ENCODE peak calls at places on chromosomes 11 and 22, in four cellular contexts. One of them, this sample, is unnamed.
A peak's percentile ranks its signal among the peaks of the same experiment; 100 is the strongest.

GRCh38 chr22:46001046-46001425 is 24.1 kb upstream of the WNT7B start:
- DNase-seq in A172: peak; percentile 61
- DNase-seq in CD4-positive, alpha-beta T cell: no peak
- DNase-seq in activated CD8-positive, alpha-beta memory T cell treated with anti-CD3 and anti-CD28 coated beads for 4 hours: no peak
- DNase-seq in this sample: no peak

GRCh38 chr22:19559324-19559811 is 35.2 kb upstream of the CLDN5 start:
- DNase-seq in activated CD8-positive, alpha-beta memory T cell treated with anti-CD3 and anti-CD28 coated beads for 4 hours: no peak
- DNase-seq in CD4-positive, alpha-beta T cell: no peak
- DNase-seq in A172: no peak
- DNase-seq in this sample: no peak

GRCh38 chr11:75547617-75548054 is 14.4 kb upstream of the SERPINH1 start:
- DNase-seq in CD4-positive, alpha-beta T cell: no peak
- DNase-seq in activated CD8-positive, alpha-beta memory T cell treated with anti-CD3 and anti-CD28 coated beads for 4 hours: no peak
- DNase-seq in A172: peak; percentile 69
- DNase-seq in this sample: no peak

GRCh38 chr22:36948273-36949055 is 35.0 kb downstream of the CSF2RB start:
- DNase-seq in activated CD8-positive, alpha-beta memory T cell treated with anti-CD3 and anti-CD28 coated beads for 4 hours: no peak
- DNase-seq in CD4-positive, alpha-beta T cell: no peak
- DNase-seq in A172: no peak
- DNase-seq in this sample: no peak

GRCh38 chr11:74418509-74418895 is 20.3 kb upstream of the PGM2L1 start:
- DNase-seq in activated CD8-positive, alpha-beta memory T cell treated with anti-CD3 and anti-CD28 coated beads for 4 hours: no peak
- DNase-seq in A172: peak; percentile 73
- DNase-seq in CD4-positive, alpha-beta T cell: no peak
- DNase-seq in this sample: no peak

GRCh38 chr11:82234256-82234655 is 499.4 kb downstream of the FAM181B start:
- DNase-seq in activated CD8-positive, alpha-beta memory T cell treated with anti-CD3 and anti-CD28 coated beads for 4 hours: no peak
- DNase-seq in A172: no peak
- DNase-seq in CD4-positive, alpha-beta T cell: no peak
- DNase-seq in this sample: no peak

GRCh38 chr11:5992604-5993251 is 5.9 kb upstream of the OR52L1 start:
- DNase-seq in activated CD8-positive, alpha-beta memory T cell treated with anti-CD3 and anti-CD28 coated beads for 4 hours: no peak
- DNase-seq in CD4-positive, alpha-beta T cell: no peak
- DNase-seq in A172: peak; percentile 17
- DNase-seq in this sample: no peak

GRCh38 chr11:69321877-69322350 is 28.0 kb downstream of the MYEOV start:
- DNase-seq in CD4-positive, alpha-beta T cell: no peak
- DNase-seq in A172: peak; percentile 93
- DNase-seq in activated CD8-positive, alpha-beta memory T cell treated with anti-CD3 and anti-CD28 coated beads for 4 hours: no peak
- DNase-seq in this sample: no peak

GRCh38 chr11:66322732-66323427 is 6.0 kb upstream of the CD248 start:
- DNase-seq in CD4-positive, alpha-beta T cell: no peak
- DNase-seq in A172: no peak
- DNase-seq in activated CD8-positive, alpha-beta memory T cell treated with anti-CD3 and anti-CD28 coated beads for 4 hours: no peak
- DNase-seq in this sample: no peak

GRCh38 chr11:119702261-119702591 is 26.8 kb downstream of the NECTIN1 start:
- DNase-seq in A172: peak; percentile 38
- DNase-seq in activated CD8-positive, alpha-beta memory T cell treated with anti-CD3 and anti-CD28 coated beads for 4 hours: no peak
- DNase-seq in CD4-positive, alpha-beta T cell: no peak
- DNase-seq in this sample: no peak

GRCh38 chr11:72048718-72049460 is 31.5 kb downstream of the NUMA1 start:
- DNase-seq in activated CD8-positive, alpha-beta memory T cell treated with anti-CD3 and anti-CD28 coated beads for 4 hours: no peak
- DNase-seq in CD4-positive, alpha-beta T cell: no peak
- DNase-seq in A172: no peak
- DNase-seq in this sample: no peak

GRCh38 chr11:24759742-24760141 is 262.9 kb downstream of the LUZP2 start:
- DNase-seq in CD4-positive, alpha-beta T cell: no peak
- DNase-seq in activated CD8-positive, alpha-beta memory T cell treated with anti-CD3 and anti-CD28 coated beads for 4 hours: no peak
- DNase-seq in A172: no peak
- DNase-seq in this sample: no peak

GRCh38 chr22:46079861-46080821 is 70.2 kb upstream of the PPARA start:
- DNase-seq in CD4-positive, alpha-beta T cell: no peak
- DNase-seq in A172: no peak
- DNase-seq in activated CD8-positive, alpha-beta memory T cell treated with anti-CD3 and anti-CD28 coated beads for 4 hours: no peak
- DNase-seq in this sample: no peak

GRCh38 chr11:75719089-75719638 is 1.5 kb downstream of the MOGAT2 start:
- DNase-seq in CD4-positive, alpha-beta T cell: no peak
- DNase-seq in activated CD8-positive, alpha-beta memory T cell treated with anti-CD3 and anti-CD28 coated beads for 4 hours: no peak
- DNase-seq in A172: no peak
- DNase-seq in this sample: no peak

GRCh38 chr11:115279831-115280761 is 224.1 kb downstream of the CADM1 start:
- DNase-seq in A172: no peak
- DNase-seq in activated CD8-positive, alpha-beta memory T cell treated with anti-CD3 and anti-CD28 coated beads for 4 hours: no peak
- DNase-seq in CD4-positive, alpha-beta T cell: no peak
- DNase-seq in this sample: no peak

GRCh38 chr11:17513853-17514252 is 30.4 kb downstream of the USH1C start:
- DNase-seq in CD4-positive, alpha-beta T cell: no peak
- DNase-seq in A172: no peak
- DNase-seq in activated CD8-positive, alpha-beta memory T cell treated with anti-CD3 and anti-CD28 coated beads for 4 hours: no peak
- DNase-seq in this sample: no peak

GRCh38 chr22:26673485-26673884 is 16.1 kb downstream of the MIAT start:
- DNase-seq in activated CD8-positive, alpha-beta memory T cell treated with anti-CD3 and anti-CD28 coated beads for 4 hours: no peak
- DNase-seq in CD4-positive, alpha-beta T cell: peak; percentile 8
- DNase-seq in A172: no peak
- DNase-seq in this sample: peak; percentile 72

GRCh38 chr11:76302707-76303395 is 78.1 kb downstream of the THAP12 start:
- DNase-seq in A172: no peak
- DNase-seq in CD4-positive, alpha-beta T cell: no peak
- DNase-seq in activated CD8-positive, alpha-beta memory T cell treated with anti-CD3 and anti-CD28 coated beads for 4 hours: no peak
- DNase-seq in this sample: no peak

GRCh38 chr11:726278-726915 is 20.4 kb downstream of the EPS8L2 start:
- DNase-seq in activated CD8-positive, alpha-beta memory T cell treated with anti-CD3 and anti-CD28 coated beads for 4 hours: no peak
- DNase-seq in CD4-positive, alpha-beta T cell: peak; percentile 50
- DNase-seq in A172: no peak
- DNase-seq in this sample: no peak

GRCh38 chr11:92018332-92018731 is 206.3 kb upstream of the FAT3 start:
- DNase-seq in CD4-positive, alpha-beta T cell: no peak
- DNase-seq in A172: no peak
- DNase-seq in activated CD8-positive, alpha-beta memory T cell treated with anti-CD3 and anti-CD28 coated beads for 4 hours: no peak
- DNase-seq in this sample: no peak

GRCh38 chr11:86395061-86395551 is 20.4 kb downstream of the CCDC81 start:
- DNase-seq in A172: no peak
- DNase-seq in CD4-positive, alpha-beta T cell: no peak
- DNase-seq in activated CD8-positive, alpha-beta memory T cell treated with anti-CD3 and anti-CD28 coated beads for 4 hours: no peak
- DNase-seq in this sample: no peak

GRCh38 chr22:21074092-21074715 is 28.5 kb downstream of the LRRC74B start:
- DNase-seq in activated CD8-positive, alpha-beta memory T cell treated with anti-CD3 and anti-CD28 coated beads for 4 hours: no peak
- DNase-seq in A172: peak; percentile 82
- DNase-seq in CD4-positive, alpha-beta T cell: no peak
- DNase-seq in this sample: no peak

GRCh38 chr11:117933930-117934329 is 4.7 kb upstream of the TMPRSS13 start:
- DNase-seq in CD4-positive, alpha-beta T cell: no peak
- DNase-seq in activated CD8-positive, alpha-beta memory T cell treated with anti-CD3 and anti-CD28 coated beads for 4 hours: no peak
- DNase-seq in A172: no peak
- DNase-seq in this sample: no peak

GRCh38 chr22:45273452-45274075 is 11.2 kb upstream of the UPK3A start:
- DNase-seq in CD4-positive, alpha-beta T cell: no peak
- DNase-seq in activated CD8-positive, alpha-beta memory T cell treated with anti-CD3 and anti-CD28 coated beads for 4 hours: no peak
- DNase-seq in A172: no peak
- DNase-seq in this sample: no peak

GRCh38 chr11:2703487-2704141 is 3.8 kb upstream of the KCNQ1OT1 start:
- DNase-seq in CD4-positive, alpha-beta T cell: no peak
- DNase-seq in activated CD8-positive, alpha-beta memory T cell treated with anti-CD3 and anti-CD28 coated beads for 4 hours: no peak
- DNase-seq in A172: no peak
- DNase-seq in this sample: no peak

GRCh38 chr11:111836766-111837165 is 34.6 kb downstream of the ALG9 start:
- DNase-seq in A172: no peak
- DNase-seq in CD4-positive, alpha-beta T cell: no peak
- DNase-seq in activated CD8-positive, alpha-beta memory T cell treated with anti-CD3 and anti-CD28 coated beads for 4 hours: no peak
- DNase-seq in this sample: no peak

GRCh38 chr11:133403900-133404299 is 128.4 kb downstream of the OPCML start:
- DNase-seq in CD4-positive, alpha-beta T cell: no peak
- DNase-seq in activated CD8-positive, alpha-beta memory T cell treated with anti-CD3 and anti-CD28 coated beads for 4 hours: no peak
- DNase-seq in A172: no peak
- DNase-seq in this sample: no peak

GRCh38 chr11:133950874-133951483 is 5.8 kb downstream of the IGSF9B start:
- DNase-seq in CD4-positive, alpha-beta T cell: no peak
- DNase-seq in A172: no peak
- DNase-seq in activated CD8-positive, alpha-beta memory T cell treated with anti-CD3 and anti-CD28 coated beads for 4 hours: no peak
- DNase-seq in this sample: no peak

GRCh38 chr11:92880391-92880790 is 89.1 kb upstream of the MTNR1B start:
- DNase-seq in CD4-positive, alpha-beta T cell: no peak
- DNase-seq in activated CD8-positive, alpha-beta memory T cell treated with anti-CD3 and anti-CD28 coated beads for 4 hours: no peak
- DNase-seq in A172: peak; percentile 59
- DNase-seq in this sample: no peak

GRCh38 chr22:19576460-19577421 is 52.5 kb upstream of the CLDN5 start:
- DNase-seq in activated CD8-positive, alpha-beta memory T cell treated with anti-CD3 and anti-CD28 coated beads for 4 hours: peak; percentile 42
- DNase-seq in A172: peak; percentile 73
- DNase-seq in CD4-positive, alpha-beta T cell: peak; percentile 40
- DNase-seq in this sample: no peak

GRCh38 chr11:39678996-39679395 is 1780.5 kb downstream of the LRRC4C start:
- DNase-seq in activated CD8-positive, alpha-beta memory T cell treated with anti-CD3 and anti-CD28 coated beads for 4 hours: no peak
- DNase-seq in A172: peak; percentile 48
- DNase-seq in CD4-positive, alpha-beta T cell: no peak
- DNase-seq in this sample: no peak

GRCh38 chr11:1743587-1744136 is 6.7 kb downstream of the IFITM10 start:
- DNase-seq in CD4-positive, alpha-beta T cell: no peak
- DNase-seq in A172: no peak
- DNase-seq in activated CD8-positive, alpha-beta memory T cell treated with anti-CD3 and anti-CD28 coated beads for 4 hours: no peak
- DNase-seq in this sample: no peak

GRCh38 chr11:47156333-47156732 is 20.3 kb downstream of the ARFGAP2 start:
- DNase-seq in activated CD8-positive, alpha-beta memory T cell treated with anti-CD3 and anti-CD28 coated beads for 4 hours: no peak
- DNase-seq in CD4-positive, alpha-beta T cell: no peak
- DNase-seq in A172: no peak
- DNase-seq in this sample: no peak

GRCh38 chr11:22617868-22618267 is 7.8 kb downstream of the FANCF start:
- DNase-seq in CD4-positive, alpha-beta T cell: no peak
- DNase-seq in activated CD8-positive, alpha-beta memory T cell treated with anti-CD3 and anti-CD28 coated beads for 4 hours: no peak
- DNase-seq in A172: no peak
- DNase-seq in this sample: no peak

GRCh38 chr22:46220921-46221320 is 29.2 kb downstream of the CDPF1 start:
- DNase-seq in activated CD8-positive, alpha-beta memory T cell treated with anti-CD3 and anti-CD28 coated beads for 4 hours: no peak
- DNase-seq in CD4-positive, alpha-beta T cell: no peak
- DNase-seq in A172: no peak
- DNase-seq in this sample: no peak